ENCODE peak calls at places on chromosomes 7 and 10, in four cellular contexts. X, Z, R and H are unnamed samples.

GRCh38 chr7:46139079-46139478 is 218.0 kb upstream of the IGFBP3 start:
- DNase-seq in X (no peak), Z (no peak), R (peak), H (no peak)

GRCh38 chr10:112871021-112871420 is 79.0 kb upstream of the TCF7L2 start:
- DNase-seq in Z (no peak), R (no peak), X (no peak), H (no peak)

GRCh38 chr10:86509145-86509544 is 12.4 kb downstream of the WAPL start:
- DNase-seq in R (no peak), X (no peak), Z (no peak), H (no peak)

GRCh38 chr10:47346572-47347302 is 1.4 kb upstream of the RBP3 start:
- DNase-seq in X (no peak), R (no peak), Z (no peak), H (no peak)

GRCh38 chr7:43791665-43792064 is 33.2 kb downstream of the BLVRA start:
- DNase-seq in Z (no peak), R (no peak), X (no peak), H (no peak)

GRCh38 chr7:131649003-131649541 is 92.6 kb upstream of the PODXL start:
- DNase-seq in X (no peak), R (no peak), Z (no peak), H (peak)

GRCh38 chr10:44963772-44964633 is 4.4 kb downstream of the RASSF4 start:
- DNase-seq in R (peak), X (no peak), Z (peak), H (peak)

GRCh38 chr7:98133621-98134266 is 27.1 kb downstream of the LMTK2 start:
- DNase-seq in Z (no peak), R (peak), X (no peak), H (no peak)

GRCh38 chr10:89158446-89158845 is 48.7 kb downstream of the CH25H start:
- DNase-seq in X (no peak), Z (no peak), R (no peak), H (no peak)

GRCh38 chr10:34228066-34228465 is 587.0 kb downstream of the PARD3 start:
- DNase-seq in X (no peak), R (no peak), Z (no peak), H (no peak)

GRCh38 chr10:52221937-52222336 is 92.1 kb upstream of the DKK1 start:
- DNase-seq in R (no peak), X (no peak), Z (no peak), H (no peak)

GRCh38 chr7:5422324-5423271 is 1.0 kb downstream of the TNRC18 start:
- DNase-seq in X (no peak), Z (no peak), R (no peak), H (peak)